ENCODE peak calls at places on chromosomes 13 and 19, in ten cellular contexts. T is lung, C is adrenal gland, V is tibial artery, L is GM12864, S is GM23338, U is Peyer's patch, I is tibial nerve, H is PC-9, X is AG09309. P is an unnamed sample.

GRCh38 chr13:112483299-112483698 is 104.7 kb downstream of the TUBGCP3 start:
- DNase-seq in T (no peak), C (no peak), V (no peak), L (no peak), S (no peak), U (no peak), I (no peak), H (no peak), X (no peak), P (no peak)

GRCh38 chr19:28553005-28553404 is 659.9 kb downstream of the UQCRFS1 start:
- DNase-seq in T (no peak), C (no peak), V (no peak), L (no peak), S (no peak), U (no peak), I (no peak), H (no peak), X (no peak), P (no peak)

GRCh38 chr13:89496478-89496877 is 1825.3 kb downstream of the SLITRK5 start:
- DNase-seq in T (no peak), C (no peak), V (no peak), L (no peak), S (no peak), U (no peak), I (no peak), H (no peak), X (no peak), P (no peak)

GRCh38 chr19:19873381-19873780 is 7.7 kb downstream of the ZNF253 start:
- DNase-seq in T (no peak), C (no peak), V (no peak), L (no peak), S (no peak), U (no peak), I (no peak), H (no peak), X (no peak), P (no peak)

GRCh38 chr13:98274921-98275487 is 97.9 kb upstream of the RNF113B start:
- DNase-seq in T (no peak), C (no peak), V (no peak), L (no peak), S (no peak), U (no peak), I (no peak), H (no peak), X (no peak), P (no peak)

GRCh38 chr19:56725829-56726424 is 54.4 kb upstream of the ZNF835 start:
- DNase-seq in T (no peak), C (peak), V (no peak), L (no peak), S (no peak), U (no peak), I (no peak), H (no peak), X (no peak), P (no peak)

GRCh38 chr19:15421726-15422260 is 3.0 kb upstream of the AKAP8L start:
- DNase-seq in T (peak), C (no peak), V (no peak), L (no peak), S (no peak), U (peak), I (no peak), H (no peak), X (no peak), P (no peak)

GRCh38 chr13:100597253-100597652 is 8.7 kb upstream of the GGACT start:
- DNase-seq in T (no peak), C (no peak), V (no peak), L (no peak), S (no peak), U (no peak), I (no peak), H (peak), X (no peak), P (no peak)

GRCh38 chr13:33379597-33379996 is 94.0 kb upstream of the STARD13 start:
- DNase-seq in T (no peak), C (peak), V (no peak), L (no peak), S (peak), U (no peak), I (no peak), H (no peak), X (no peak), P (no peak)

GRCh38 chr19:48817585-48818124 is 6.8 kb upstream of the BCAT2 start:
- DNase-seq in T (no peak), C (no peak), V (no peak), L (no peak), S (no peak), U (no peak), I (no peak), H (no peak), X (no peak), P (no peak)

GRCh38 chr19:13441810-13442512 is 64.3 kb downstream of the CACNA1A start:
- DNase-seq in T (no peak), C (peak), V (no peak), L (no peak), S (peak), U (no peak), I (no peak), H (peak), X (no peak), P (peak)

GRCh38 chr13:47809411-47809810 is 191.7 kb downstream of the SUCLA2 start:
- DNase-seq in T (no peak), C (no peak), V (no peak), L (no peak), S (no peak), U (no peak), I (no peak), H (peak), X (no peak), P (no peak)

GRCh38 chr13:98598043-98598442 is 21.1 kb upstream of the STK24 start:
- DNase-seq in T (no peak), C (peak), V (no peak), L (no peak), S (peak), U (no peak), I (no peak), H (no peak), X (no peak), P (no peak)

GRCh38 chr13:64723735-64724134 is 2506.4 kb downstream of the PCDH9 start:
- DNase-seq in T (no peak), C (no peak), V (no peak), L (no peak), S (peak), U (no peak), I (no peak), H (peak), X (peak), P (no peak)

GRCh38 chr19:18785179-18786124 is 5.7 kb downstream of the COMP start:
- DNase-seq in T (peak), C (peak), V (peak), L (no peak), S (peak), U (peak), I (peak), H (peak), X (no peak), P (peak)

DNA sequence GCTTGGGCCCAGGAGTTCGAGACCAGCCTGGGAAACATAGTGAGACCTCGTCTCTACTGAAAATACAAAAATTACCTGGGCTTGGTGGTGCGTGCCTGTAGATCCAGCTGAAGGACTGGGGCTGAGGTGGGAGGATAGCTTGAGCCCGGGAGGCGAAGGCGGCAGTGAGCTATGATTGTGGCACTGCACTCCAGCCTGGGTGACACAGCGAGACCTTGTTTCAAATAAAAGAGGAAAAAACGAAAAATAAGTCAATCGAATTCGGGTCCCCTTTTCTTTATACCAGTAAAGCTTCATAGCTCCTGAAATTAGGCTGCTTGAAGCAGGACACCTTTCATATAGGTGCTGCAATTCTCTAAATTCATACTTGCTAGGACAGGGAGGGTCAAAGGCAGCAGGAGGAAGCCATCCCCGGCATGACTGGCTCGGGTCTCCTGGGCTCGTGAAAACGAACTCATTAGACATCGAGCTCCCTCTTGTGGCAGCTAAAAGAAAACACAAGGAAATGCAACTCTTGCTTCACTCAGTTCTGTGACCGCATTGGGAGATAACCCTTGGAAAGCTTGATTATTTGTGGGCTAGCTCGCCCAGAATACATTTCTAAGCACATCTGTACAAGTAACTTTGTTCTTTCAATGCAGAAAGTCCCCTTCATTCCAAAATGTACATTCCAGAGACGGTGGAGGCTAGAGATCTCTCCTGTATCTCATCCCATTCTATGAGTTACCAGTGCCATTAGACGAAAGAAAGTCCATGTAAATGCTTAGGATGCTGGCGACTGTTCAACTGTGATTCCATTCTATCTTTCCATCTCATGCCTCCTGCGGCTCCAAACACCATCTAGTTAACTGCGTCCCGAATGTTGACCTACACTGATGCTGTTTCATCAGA is 16.8 kb downstream of the FPR2 start:
- DNase-seq in T (peak), C (peak), V (peak), L (peak), S (peak), U (no peak), I (no peak), H (peak), X (peak), P (peak)
- TF ChIP-seq CTCF in T (peak), C (peak), V (peak), L (peak), S (peak), U (peak), I (peak), H (peak), X (peak), P (no peak)

DNA sequence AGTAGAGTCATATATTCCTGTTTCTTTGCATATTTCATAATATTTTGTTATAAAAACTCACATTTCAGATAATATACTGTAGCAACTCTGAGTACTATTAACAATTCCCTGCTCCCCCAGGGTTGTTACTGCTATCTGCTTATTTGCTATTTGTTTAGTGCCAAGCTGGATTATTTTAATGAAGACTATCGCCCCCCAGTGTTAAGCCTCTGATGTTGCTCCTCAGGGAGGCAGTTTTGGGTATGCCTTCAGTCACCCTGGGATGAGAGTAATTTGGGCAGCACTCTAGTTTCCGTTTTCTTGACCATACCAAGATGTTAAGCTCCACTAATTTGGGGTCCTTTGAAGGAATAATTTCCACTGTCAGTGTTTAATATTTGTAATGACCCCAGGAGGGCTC is 46.0 kb downstream of the MICU2 start:
- DNase-seq in T (no peak), C (peak), V (no peak), L (no peak), S (peak), U (no peak), I (no peak), H (no peak), X (no peak), P (peak)
- TF ChIP-seq CTCF in T (no peak), C (no peak), V (no peak), L (peak), S (peak), U (no peak), I (no peak), H (peak), X (peak), P (no peak)

DNA sequence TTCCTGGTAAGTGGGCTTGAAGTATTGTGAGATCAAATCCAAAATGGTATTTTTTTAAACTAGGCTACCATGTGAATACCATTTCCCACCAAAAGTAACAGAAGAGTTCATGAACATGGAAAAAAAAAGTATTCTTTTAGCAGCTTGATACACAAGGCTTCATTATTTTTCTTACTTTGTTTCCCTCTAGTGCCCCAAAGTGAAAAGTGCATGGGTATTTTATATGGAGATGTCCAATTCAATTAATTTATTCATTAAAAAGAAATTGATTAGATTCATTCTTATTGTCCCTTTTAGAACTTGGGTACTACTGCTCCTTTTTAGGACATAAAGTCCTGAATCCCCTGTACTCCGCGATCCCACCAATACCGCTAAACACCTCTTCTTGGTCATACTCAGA is 28.6 kb upstream of the SCEL start:
- DNase-seq in T (no peak), C (no peak), V (no peak), L (no peak), S (no peak), U (no peak), I (no peak), H (no peak), X (no peak), P (no peak)
- TF ChIP-seq CTCF in T (no peak), C (peak), V (peak), L (no peak), S (peak), U (no peak), I (peak), H (peak), X (no peak), P (no peak)

GRCh38 chr19:46431824-46432223 is 3.1 kb upstream of the PNMA8C start:
- DNase-seq in T (no peak), C (no peak), V (peak), L (no peak), S (peak), U (no peak), I (no peak), H (no peak), X (no peak), P (no peak)
- TF ChIP-seq CTCF in T (no peak), C (no peak), V (no peak), L (peak), S (peak), U (no peak), I (no peak), H (peak), X (no peak), P (no peak)

P was measured in Calu3.